ENCODE peak calls at places on chromosomes 5 and 9, in ten cellular contexts. S, O, B, Z, K, G, V, U, P and L are unnamed samples. For H3K36me3 and H3K4me1, the result is how much of the 10 kb centered on the place peaks cover.

GRCh38 chr9:21994526-21994995 is at the start of gene CDKN2B-AS1:
- DNase-seq in Z (no peak), B (no peak), V (peak), G (peak), S (peak), U (peak), O (no peak), K (peak), P (peak), L (peak)

GRCh38 chr5:107512029-107512428 is 158.7 kb downstream of the EFNA5 start:
- DNase-seq in B (no peak), V (no peak), U (no peak), P (no peak), G (no peak), O (no peak), K (no peak), S (no peak), Z (no peak), L (no peak)

GRCh38 chr5:174798411-174798930 is 74.1 kb downstream of the MSX2 start:
- DNase-seq in V (no peak), P (no peak), K (no peak), U (no peak), S (no peak), O (no peak), B (no peak), G (no peak), Z (no peak), L (no peak)

GRCh38 chr9:135282001-135282731 is 194.7 kb downstream of the OLFM1 start:
- DNase-seq in O (peak), B (peak), S (no peak), P (peak), G (peak), Z (peak), V (no peak), K (peak), U (no peak), L (peak)

GRCh38 chr9:108416321-108416720 is 439.5 kb downstream of the ACTL7B start:
- DNase-seq in B (no peak), S (peak), V (no peak), K (no peak), G (no peak), Z (no peak), U (no peak), O (no peak), P (no peak), L (no peak)

GRCh38 chr5:152819891-152820290 is 414.8 kb upstream of the NMUR2 start:
- DNase-seq in K (no peak), O (no peak), S (no peak), V (no peak), P (no peak), B (no peak), Z (no peak), G (no peak), U (no peak), L (no peak)

GRCh38 chr9:34457266-34458012 is 931 bp downstream of the FAM219A start:
- DNase-seq in G (peak), V (peak), Z (peak), S (peak), P (peak), B (peak), K (peak), U (no peak), O (peak), L (peak)

GRCh38 chr5:10424124-10424731 is 17.5 kb upstream of the ROPN1L start:
- DNase-seq in U (no peak), B (no peak), K (no peak), O (no peak), S (peak), Z (no peak), V (peak), G (no peak), P (no peak), L (no peak)

GRCh38 chr5:113807384-113808053 is 294.0 kb downstream of the YTHDC2 start:
- DNase-seq in S (peak), K (no peak), O (no peak), P (peak), G (no peak), Z (no peak), U (no peak), V (no peak), B (no peak), L (no peak)

GRCh38 chr9:96139592-96140251 is 162.3 kb downstream of the HSD17B3 start:
- DNase-seq in G (no peak), Z (no peak), U (no peak), S (peak), O (no peak), B (peak), P (peak), K (peak), V (peak), L (peak)

GRCh38 chr5:93364386-93364785 is 216.6 kb downstream of the NR2F1-AS1 start:
- DNase-seq in S (no peak), B (no peak), U (no peak), P (no peak), G (no peak), O (no peak), K (no peak), Z (no peak), V (no peak), L (no peak)

GRCh38 chr5:137395011-137395755 is 103.9 kb downstream of the SPOCK1 start:
- DNase-seq in G (no peak), P (no peak), S (peak), V (peak), K (no peak), B (no peak), Z (no peak), O (no peak), U (no peak), L (no peak)

GRCh38 chr9:14511452-14511851 is 181.8 kb downstream of the ZDHHC21 start:
- DNase-seq in K (no peak), V (no peak), B (no peak), Z (no peak), P (no peak), G (no peak), U (no peak), O (no peak), S (no peak), L (no peak)

GRCh38 chr9:82223442-82223841 is 234.9 kb downstream of the SPATA31D1 start:
- DNase-seq in V (no peak), K (no peak), S (peak), P (no peak), Z (no peak), G (no peak), B (no peak), O (no peak), U (no peak), L (no peak)

GRCh38 chr9:101172671-101173070 is 144.1 kb downstream of the PLPPR1 start:
- DNase-seq in G (no peak), B (no peak), P (no peak), O (no peak), S (no peak), Z (no peak), V (no peak), U (no peak), K (no peak), L (no peak)

GRCh38 chr9:11206925-11207324 is 594.1 kb upstream of the PTPRD start:
- DNase-seq in Z (no peak), V (no peak), O (no peak), B (no peak), K (no peak), U (no peak), S (no peak), G (no peak), P (no peak), L (no peak)

GRCh38 chr5:81884871-81885270 is 87.0 kb upstream of the ATG10 start:
- DNase-seq in S (no peak), U (no peak), Z (no peak), G (no peak), O (no peak), K (no peak), V (no peak), P (no peak), B (no peak), L (no peak)

GRCh38 chr9:36319806-36320205 is 61.6 kb upstream of the GNE start:
- DNase-seq in K (peak), V (no peak), P (no peak), S (no peak), U (no peak), B (no peak), Z (no peak), G (no peak), O (peak), L (no peak)

GRCh38 chr9:127612993-127613954 is 1.2 kb downstream of the STXBP1 start:
- DNase-seq in V (peak), U (peak), O (peak), Z (peak), K (peak), S (peak), P (peak), G (peak), B (peak), L (peak)

GRCh38 chr9:69433426-69433825 is 108.4 kb downstream of the ENTREP1 start:
- DNase-seq in P (no peak), V (no peak), S (peak), K (no peak), B (no peak), O (no peak), Z (no peak), U (no peak), G (no peak), L (no peak)

GRCh38 chr9:136399176-136400037 is 563 bp downstream of the SNAPC4 start:
- DNase-seq in K (no peak), Z (no peak), V (peak), G (no peak), P (no peak), O (no peak), U (no peak), B (no peak), S (no peak), L (no peak)

GRCh38 chr5:108102463-108102862 is 279.4 kb downstream of the FBXL17 start:
- DNase-seq in Z (no peak), B (no peak), G (no peak), S (no peak), K (no peak), U (no peak), V (no peak), P (no peak), O (no peak), L (no peak)

GRCh38 chr5:177295929-177296328 is 7.6 kb downstream of the RAB24 start:
- DNase-seq in O (no peak), B (no peak), V (no peak), P (no peak), Z (no peak), U (peak), S (no peak), G (no peak), K (no peak), L (no peak)

GRCh38 chr5:160961761-160962160 is 109.8 kb upstream of the ATP10B start:
- DNase-seq in G (no peak), U (no peak), O (no peak), B (no peak), P (no peak), K (no peak), S (no peak), V (no peak), Z (no peak), L (no peak)

GRCh38 chr5:32760091-32760509 is 49.0 kb downstream of the NPR3 start:
- DNase-seq in B (no peak), O (no peak), S (peak), U (no peak), P (no peak), G (no peak), K (no peak), Z (no peak), V (no peak), L (no peak)

GRCh38 chr9:125332527-125332926 is 70.9 kb downstream of the GAPVD1 start:
- DNase-seq in B (no peak), Z (no peak), K (no peak), P (no peak), U (no peak), G (no peak), S (no peak), V (no peak), O (no peak), L (no peak)
- H3K36me3 ChIP-seq in B (under half), Z (under half), K (half or more), P (under half), U (half or more), G (under half), S (under half), V (under half), O (under half), L (half or more)

GRCh38 chr9:38060688-38061087 is 8.3 kb downstream of the SHB start:
- DNase-seq in Z (no peak), O (no peak), B (no peak), S (no peak), P (no peak), G (no peak), U (no peak), V (no peak), K (no peak), L (no peak)
- H3K4me1 ChIP-seq in Z (under half), O (half or more), B (under half), S (under half), P (under half), G (half or more), U (under half), V (half or more), K (under half), L (under half)

GRCh38 chr9:126327016-126327749 is 554 bp downstream of the MVB12B start:
- DNase-seq in S (no peak), V (no peak), O (peak), B (no peak), U (peak), G (no peak), Z (no peak), P (peak), K (no peak), L (peak)
- TF ChIP-seq POLR2A in S (no peak), V (no peak), O (no peak), B (no peak), U (no peak), G (no peak), Z (no peak), P (no peak), K (no peak), L (no peak)

GRCh38 chr5:69285448-69286116 is 47.0 kb downstream of the CCDC125 start:
- DNase-seq in U (no peak), O (no peak), B (no peak), P (no peak), Z (no peak), K (no peak), G (no peak), V (no peak), S (no peak), L (no peak)

GRCh38 chr5:69279517-69279916 is 44.8 kb downstream of the CDK7 start:
- DNase-seq in P (no peak), U (no peak), V (no peak), S (no peak), Z (no peak), G (no peak), K (no peak), B (no peak), O (no peak), L (no peak)

GRCh38 chr5:69276422-69277174 is 41.9 kb downstream of the CDK7 start:
- DNase-seq in B (no peak), Z (no peak), P (no peak), G (no peak), K (no peak), S (peak), U (no peak), O (no peak), V (no peak), L (no peak)

GRCh38 chr5:69275563-69275962 is 40.9 kb downstream of the CDK7 start:
- DNase-seq in G (no peak), Z (no peak), O (no peak), V (no peak), P (no peak), K (no peak), U (no peak), S (no peak), B (no peak), L (no peak)

GRCh38 chr5:69281114-69281513 is 46.4 kb downstream of the CDK7 start:
- DNase-seq in P (no peak), B (no peak), K (no peak), G (no peak), Z (no peak), O (no peak), U (no peak), V (no peak), S (no peak), L (no peak)
- H3K36me3 ChIP-seq in P (under half), B (under half), K (under half), G (under half), Z (under half), O (under half), U (half or more), V (under half), S (under half), L (under half)

GRCh38 chr5:172716796-172717313 is 54.1 kb downstream of the DUSP1 start:
- DNase-seq in S (peak), O (peak), K (peak), V (peak), Z (peak), G (peak), U (peak), P (peak), B (peak), L (peak)
- H3K4me1 ChIP-seq in S (under half), O (under half), K (under half), V (under half), Z (under half), G (under half), U (under half), P (under half), B (under half), L (half or more)

DNA sequence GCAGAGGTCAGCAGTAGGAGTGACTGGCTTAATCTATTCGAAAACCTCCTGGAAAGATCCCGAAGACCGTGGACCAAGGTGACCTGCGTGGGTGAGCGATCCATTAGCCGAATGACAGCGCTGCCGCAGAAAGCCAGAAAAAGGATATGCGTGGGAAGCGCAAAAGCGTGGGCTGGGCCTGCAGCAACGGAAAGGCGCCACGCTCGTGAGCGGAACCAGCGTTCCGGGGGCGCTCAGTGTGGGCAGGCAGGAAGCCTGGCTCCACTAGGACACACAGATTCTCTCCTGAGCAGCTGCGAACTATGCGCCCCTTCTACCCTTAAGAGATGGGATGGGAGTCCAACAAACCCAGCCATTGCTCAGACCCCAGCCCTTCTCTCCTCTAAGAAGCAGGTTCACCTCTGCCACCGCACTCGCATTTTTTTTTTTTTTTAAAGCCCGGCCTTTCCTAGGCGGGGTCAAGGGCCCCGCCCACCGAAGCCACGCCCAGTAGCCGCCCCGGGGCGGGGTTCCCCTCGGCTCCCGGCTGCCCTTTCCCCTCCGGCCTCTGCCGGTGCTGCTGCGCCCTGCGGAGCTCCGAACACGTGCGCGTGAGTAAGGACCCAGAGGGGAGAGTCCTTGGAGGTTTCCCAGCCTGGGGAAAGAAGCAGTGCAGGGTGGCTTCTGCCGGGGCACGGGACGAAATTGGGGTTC is 19.8 kb upstream of the MATR3 start:
- DNase-seq in O (peak), G (peak), U (peak), S (peak), V (peak), K (peak), B (peak), Z (peak), P (peak), L (peak)
- TF ChIP-seq POLR2A in O (no peak), G (peak), U (no peak), S (peak), V (peak), K (peak), B (peak), Z (no peak), P (no peak), L (no peak)

GRCh38 chr5:179732412-179732917 is at the start of gene MAML1:
- DNase-seq in Z (peak), B (peak), G (peak), U (peak), O (peak), S (peak), K (peak), V (peak), P (peak), L (peak)

GRCh38 chr5:179731791-179732411 is 721 bp upstream of the MAML1 start:
- DNase-seq in G (peak), K (peak), S (peak), O (no peak), U (peak), Z (peak), P (peak), B (no peak), V (no peak), L (peak)

GRCh38 chr5:179734536-179735164 is 2.0 kb downstream of the MAML1 start:
- DNase-seq in V (no peak), U (no peak), B (no peak), O (no peak), P (no peak), K (no peak), Z (no peak), S (no peak), G (no peak), L (no peak)

GRCh38 chr5:179732918-179733763 is 519 bp downstream of the MAML1 start:
- DNase-seq in U (peak), B (no peak), O (peak), P (peak), V (peak), K (peak), G (peak), Z (peak), S (peak), L (peak)

GRCh38 chr5:179733764-179734126 is 1.1 kb downstream of the MAML1 start:
- DNase-seq in G (no peak), B (no peak), P (peak), U (no peak), O (no peak), Z (no peak), K (no peak), S (no peak), V (no peak), L (no peak)
- H3K36me3 ChIP-seq in G (under half), B (under half), P (under half), U (under half), O (under half), Z (under half), K (under half), S (under half), V (under half), L (under half)

GRCh38 chr5:109409061-109409843 is 522 bp downstream of the PJA2 start:
- DNase-seq in K (peak), G (peak), U (peak), V (peak), S (peak), O (peak), Z (peak), B (peak), P (peak), L (peak)
- H3K4me1 ChIP-seq in K (half or more), G (under half), U (under half), V (under half), S (under half), O (half or more), Z (under half), B (under half), P (under half), L (under half)

GRCh38 chr5:42995152-42995751 is 44.9 kb downstream of the ANXA2R start:
- DNase-seq in B (no peak), G (no peak), K (no peak), Z (no peak), U (no peak), V (no peak), S (peak), P (no peak), O (no peak), L (no peak)

GRCh38 chr5:42991477-42992034 is 48.6 kb downstream of the ANXA2R start:
- DNase-seq in Z (no peak), O (no peak), G (peak), S (peak), V (no peak), B (no peak), U (no peak), K (peak), P (no peak), L (no peak)

GRCh38 chr5:42992035-42992570 is 48.0 kb downstream of the ANXA2R start:
- DNase-seq in K (peak), S (peak), B (peak), V (peak), U (peak), Z (peak), G (peak), O (peak), P (peak), L (peak)

GRCh38 chr5:42993516-42994284 is 46.4 kb downstream of the ANXA2R start:
- DNase-seq in V (peak), O (no peak), G (peak), S (peak), P (no peak), U (peak), B (no peak), K (peak), Z (no peak), L (peak)

GRCh38 chr5:42994285-42995151 is 45.6 kb downstream of the ANXA2R start:
- DNase-seq in P (peak), K (peak), S (peak), G (peak), O (peak), V (peak), B (peak), U (peak), Z (peak), L (peak)
- TF ChIP-seq POLR2A in P (no peak), K (peak), S (no peak), G (no peak), O (no peak), V (peak), B (peak), U (no peak), Z (no peak), L (no peak)

GRCh38 chr5:140342287-140342686 is 4.1 kb downstream of the HBEGF start:
- DNase-seq in S (no peak), P (no peak), B (no peak), Z (no peak), U (peak), O (no peak), G (peak), K (no peak), V (no peak), L (no peak)
- H3K36me3 ChIP-seq in S (under half), P (under half), B (under half), Z (under half), U (under half), O (under half), G (under half), K (under half), V (under half), L (under half)